ENCODE peak calls at places on chromosomes 6 and 20, in six cellular contexts. D is A549, F is HepG2, S is GM12878, G is endothelial cell of umbilical vein, B is K562. H is an unnamed sample.

GRCh38 chr20:18666803-18667460 is 79.1 kb downstream of the DTD1 start:
- DNase-seq in D (no peak), F (no peak), S (no peak), G (no peak), B (no peak), H (no peak)

GRCh38 chr6:36715469-36715868 is 17.8 kb downstream of the RAB44 start:
- DNase-seq in D (no peak), F (no peak), S (no peak), G (no peak), B (no peak), H (no peak)

GRCh38 chr6:25312703-25313102 is 33.5 kb downstream of the CARMIL1 start:
- DNase-seq in D (no peak), F (no peak), S (no peak), G (peak; percentile 78), B (no peak), H (no peak)

GRCh38 chr6:5851261-5851757 is 155.4 kb downstream of the NRN1 start:
- DNase-seq in D (peak; percentile 13), F (no peak), S (no peak), G (peak; percentile 19), B (no peak), H (no peak)

GRCh38 chr6:3559561-3559960 is 102.7 kb upstream of the SLC22A23 start:
- DNase-seq in D (no peak), F (no peak), S (no peak), G (no peak), B (no peak), H (no peak)

GRCh38 chr20:48957521-48957920 is 36.0 kb downstream of the ARFGEF2 start:
- DNase-seq in D (no peak), F (no peak), S (no peak), G (peak; percentile 58), B (no peak), H (no peak)

GRCh38 chr6:139498715-139499114 is 124.3 kb upstream of the CITED2 start:
- DNase-seq in D (no peak), F (no peak), S (no peak), G (no peak), B (no peak), H (no peak)

GRCh38 chr6:99241905-99242534 is 107.5 kb downstream of the FAXC start:
- DNase-seq in D (no peak), F (peak; percentile 1), S (no peak), G (peak; percentile 10), B (peak; percentile 41), H (peak; percentile 40)

GRCh38 chr6:54084234-54084633 is 27.0 kb upstream of the MLIP start:
- DNase-seq in D (no peak), F (no peak), S (no peak), G (no peak), B (no peak), H (no peak)

GRCh38 chr6:85944736-85945135 is 302.1 kb upstream of the SYNCRIP start:
- DNase-seq in D (no peak), F (no peak), S (no peak), G (no peak), B (no peak), H (no peak)

GRCh38 chr6:3011592-3011991 is 11.9 kb downstream of the NQO2 start:
- DNase-seq in D (no peak), F (no peak), S (no peak), G (no peak), B (no peak), H (no peak)

GRCh38 chr6:136113736-136114173 is 136.4 kb downstream of the MTFR2 start:
- DNase-seq in D (no peak), F (no peak), S (no peak), G (peak; percentile 89), B (no peak), H (peak; percentile 76)

GRCh38 chr6:116217069-116217468 is 36.8 kb downstream of the TSPYL4 start:
- DNase-seq in D (peak; percentile 3), F (peak; percentile 56), S (no peak), G (peak; percentile 61), B (peak; percentile 51), H (peak; percentile 67)

GRCh38 chr6:17475845-17476244 is 82.5 kb downstream of the CAP2 start:
- DNase-seq in D (no peak), F (no peak), S (no peak), G (no peak), B (no peak), H (no peak)

GRCh38 chr6:149032599-149033405 is 284.7 kb upstream of the TAB2 start:
- DNase-seq in D (peak; percentile 59), F (peak; percentile 98), S (peak; percentile 92), G (no peak), B (no peak), H (peak; percentile 86)

GRCh38 chr20:38196592-38196991 is 31.5 kb upstream of the TGM2 start:
- DNase-seq in D (no peak), F (no peak), S (no peak), G (no peak), B (peak; percentile 71), H (peak; percentile 98)

GRCh38 chr6:143224516-143224915 is 163.8 kb downstream of the AIG1 start:
- DNase-seq in D (no peak), F (no peak), S (no peak), G (peak; percentile 18), B (no peak), H (no peak)
- TF ChIP-seq MYC in D (no peak), F (no peak), S (no peak), G (no peak), B (no peak), H (no peak)

GRCh38 chr6:152697634-152698033 is at the start of gene MYCT1:
- DNase-seq in D (no peak), F (no peak), S (no peak), G (peak; percentile 98), B (no peak), H (no peak)

GRCh38 chr6:152698692-152699091 is 995 bp downstream of the MYCT1 start:
- DNase-seq in D (no peak), F (no peak), S (no peak), G (peak; percentile 50), B (no peak), H (no peak)

GRCh38 chr6:152700427-152700826 is 2.7 kb downstream of the MYCT1 start:
- DNase-seq in D (no peak), F (no peak), S (no peak), G (peak; percentile 72), B (no peak), H (no peak)

GRCh38 chr6:152701863-152702401 is 4.2 kb downstream of the MYCT1 start:
- DNase-seq in D (no peak), F (no peak), S (no peak), G (peak; percentile 46), B (no peak), H (no peak)

GRCh38 chr6:152701081-152701862 is 3.6 kb downstream of the MYCT1 start:
- DNase-seq in D (no peak), F (no peak), S (no peak), G (peak; percentile 59), B (no peak), H (no peak)
- TF ChIP-seq MYC in D (no peak), F (no peak), S (no peak), G (no peak), B (no peak), H (no peak)

GRCh38 chr20:63007472-63007721 is 633 bp upstream of the BHLHE23 start:
- DNase-seq in D (no peak), F (no peak), S (no peak), G (no peak), B (no peak), H (no peak)

GRCh38 chr20:63005862-63006564 is 751 bp downstream of the BHLHE23 start:
- DNase-seq in D (no peak), F (no peak), S (no peak), G (no peak), B (no peak), H (no peak)

GRCh38 chr20:63007722-63008488 is 1.1 kb upstream of the BHLHE23 start:
- DNase-seq in D (no peak), F (no peak), S (no peak), G (no peak), B (no peak), H (no peak)

GRCh38 chr20:63005240-63005861 is 1.4 kb downstream of the BHLHE23 start:
- DNase-seq in D (no peak), F (no peak), S (no peak), G (no peak), B (no peak), H (no peak)

GRCh38 chr20:63006611-63007471 is at the start of gene BHLHE23:
- DNase-seq in D (no peak), F (no peak), S (no peak), G (no peak), B (no peak), H (peak; percentile 86)
- TF ChIP-seq MYC in D (no peak), F (peak; percentile 15), S (no peak), G (no peak), B (no peak), H (no peak)

GRCh38 chr20:19824861-19825260 is 66.8 kb downstream of the RIN2 start:
- DNase-seq in D (no peak), F (no peak), S (no peak), G (no peak), B (no peak), H (no peak)
- TF ChIP-seq MYC in D (no peak), F (no peak), S (no peak), G (no peak), B (no peak), H (no peak)

DNA sequence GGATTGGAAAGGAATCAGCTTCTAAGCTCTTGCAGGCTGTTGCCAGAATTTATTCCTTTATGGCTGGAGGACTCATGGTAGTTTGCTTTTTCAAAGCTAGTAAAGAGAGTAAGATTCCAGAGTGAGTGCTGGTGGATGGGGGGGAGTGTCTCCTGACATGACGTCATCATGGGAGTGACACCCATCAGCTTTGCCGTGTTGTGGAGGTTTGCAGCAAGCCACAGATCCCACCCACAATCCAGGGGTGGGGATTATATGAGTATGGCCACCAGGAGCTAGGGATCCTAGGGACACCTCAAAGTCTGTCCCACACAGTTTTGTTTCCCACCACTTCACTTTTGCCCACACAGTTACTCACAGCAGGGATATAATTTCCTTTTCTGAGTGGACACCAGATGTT is 28.7 kb upstream of the PMEPA1 start:
- DNase-seq in D (peak; percentile 59), F (no peak), S (no peak), G (no peak), B (peak; percentile 7), H (no peak)
- TF ChIP-seq MYC in D (no peak), F (no peak), S (no peak), G (no peak), B (no peak), H (no peak)

GRCh38 chr6:42367353-42368011 is 84.2 kb downstream of the TRERF1 start:
- DNase-seq in D (no peak), F (no peak), S (peak; percentile 59), G (no peak), B (peak; percentile 19), H (peak; percentile 91)

GRCh38 chr6:42366999-42367352 is 84.8 kb downstream of the TRERF1 start:
- DNase-seq in D (no peak), F (no peak), S (no peak), G (no peak), B (no peak), H (no peak)

GRCh38 chr6:42363906-42364859 is 87.5 kb downstream of the TRERF1 start:
- DNase-seq in D (no peak), F (no peak), S (no peak), G (no peak), B (no peak), H (peak; percentile 42)

GRCh38 chr6:42366011-42366705 is 85.6 kb downstream of the TRERF1 start:
- DNase-seq in D (no peak), F (no peak), S (no peak), G (no peak), B (no peak), H (no peak)

DNA sequence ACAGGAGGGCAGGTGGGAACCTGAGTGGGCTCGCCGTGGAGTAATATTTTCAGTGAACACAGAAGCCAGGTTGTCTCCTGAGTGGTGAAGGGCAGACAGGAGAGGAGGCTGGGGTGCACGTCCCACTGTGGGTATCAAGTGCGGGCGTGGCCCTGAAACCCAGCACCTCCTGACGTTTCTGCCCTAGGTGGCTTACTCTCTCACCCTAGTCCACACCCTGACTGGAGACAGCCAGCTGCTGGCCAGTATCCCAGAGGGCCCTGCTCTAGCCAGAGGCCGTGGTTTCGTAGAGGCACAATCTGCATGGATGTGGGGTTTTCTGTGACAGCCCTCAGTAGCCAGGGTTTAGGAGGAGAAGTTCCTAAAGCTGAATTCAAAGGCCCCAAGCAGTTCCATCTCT is 86.7 kb downstream of the TRERF1 start:
- DNase-seq in D (no peak), F (no peak), S (no peak), G (no peak), B (no peak), H (peak; percentile 38)
- TF ChIP-seq MYC in D (no peak), F (no peak), S (no peak), G (no peak), B (no peak), H (no peak)

H was measured in NB4.